ENCODE peak calls at places on chromosomes 16 and 17, in ten cellular contexts. One of them, this sample, is unnamed.

GRCh38 chr17:71423871-71424546 is 696.8 kb upstream of the SOX9 start:
- DNase-seq in HuH-7: no peak
- DNase-seq in spleen: no peak
- DNase-seq in H7: no peak
- DNase-seq in thoracic aorta: no peak
- DNase-seq in AG10803: peak
- DNase-seq in A549: no peak
- DNase-seq in AML-193: no peak
- DNase-seq in ACHN: peak
- DNase-seq in type B pancreatic cell: no peak
- DNase-seq in this sample: no peak

GRCh38 chr17:4512156-4513112 is 13.8 kb downstream of the SPNS2 start:
- DNase-seq in type B pancreatic cell: no peak
- DNase-seq in AG10803: no peak
- DNase-seq in HuH-7: no peak
- DNase-seq in AML-193: no peak
- DNase-seq in spleen: peak
- DNase-seq in thoracic aorta: no peak
- DNase-seq in A549: no peak
- DNase-seq in ACHN: no peak
- DNase-seq in H7: no peak
- DNase-seq in this sample: no peak

GRCh38 chr17:40557531-40558299 is 7.6 kb downstream of the CCR7 start:
- DNase-seq in thoracic aorta: no peak
- DNase-seq in H7: peak
- DNase-seq in AML-193: no peak
- DNase-seq in ACHN: no peak
- DNase-seq in type B pancreatic cell: peak
- DNase-seq in A549: no peak
- DNase-seq in spleen: peak
- DNase-seq in HuH-7: no peak
- DNase-seq in AG10803: no peak
- DNase-seq in this sample: no peak

GRCh38 chr16:4402439-4403132 is 13.8 kb downstream of the CORO7 start:
- DNase-seq in thoracic aorta: no peak
- DNase-seq in HuH-7: peak
- DNase-seq in H7: peak
- DNase-seq in ACHN: peak
- DNase-seq in AG10803: peak
- DNase-seq in AML-193: peak
- DNase-seq in spleen: peak
- DNase-seq in type B pancreatic cell: peak
- DNase-seq in A549: peak
- DNase-seq in this sample: peak

GRCh38 chr17:19268611-19269010 is 31.4 kb downstream of the EPN2 start:
- DNase-seq in spleen: no peak
- DNase-seq in H7: no peak
- DNase-seq in thoracic aorta: no peak
- DNase-seq in AG10803: no peak
- DNase-seq in HuH-7: no peak
- DNase-seq in A549: no peak
- DNase-seq in AML-193: no peak
- DNase-seq in ACHN: no peak
- DNase-seq in type B pancreatic cell: no peak
- DNase-seq in this sample: no peak

GRCh38 chr16:50718761-50719400 is 23.0 kb upstream of the CYLD start:
- DNase-seq in A549: no peak
- DNase-seq in thoracic aorta: no peak
- DNase-seq in AG10803: no peak
- DNase-seq in ACHN: no peak
- DNase-seq in spleen: no peak
- DNase-seq in HuH-7: no peak
- DNase-seq in H7: no peak
- DNase-seq in AML-193: no peak
- DNase-seq in type B pancreatic cell: no peak
- DNase-seq in this sample: no peak

GRCh38 chr17:79847698-79848369 is 8.6 kb upstream of the CBX4 start:
- DNase-seq in thoracic aorta: no peak
- DNase-seq in H7: no peak
- DNase-seq in spleen: no peak
- DNase-seq in AML-193: no peak
- DNase-seq in type B pancreatic cell: no peak
- DNase-seq in A549: no peak
- DNase-seq in HuH-7: no peak
- DNase-seq in AG10803: no peak
- DNase-seq in ACHN: no peak
- DNase-seq in this sample: no peak

GRCh38 chr17:41917957-41918391 is 777 bp downstream of the ACLY start:
- DNase-seq in HuH-7: peak
- DNase-seq in spleen: peak
- DNase-seq in type B pancreatic cell: no peak
- DNase-seq in A549: no peak
- DNase-seq in AG10803: no peak
- DNase-seq in thoracic aorta: no peak
- DNase-seq in H7: peak
- DNase-seq in AML-193: no peak
- DNase-seq in ACHN: peak
- DNase-seq in this sample: no peak

GRCh38 chr17:13541032-13541480 is 60.7 kb downstream of the HS3ST3A1 start:
- DNase-seq in A549: peak
- DNase-seq in HuH-7: no peak
- DNase-seq in type B pancreatic cell: no peak
- DNase-seq in AML-193: no peak
- DNase-seq in H7: no peak
- DNase-seq in spleen: no peak
- DNase-seq in thoracic aorta: no peak
- DNase-seq in ACHN: peak
- DNase-seq in AG10803: peak
- DNase-seq in this sample: peak

GRCh38 chr16:52617591-52617990 is 70.6 kb upstream of the TOX3 start:
- DNase-seq in type B pancreatic cell: no peak
- DNase-seq in AML-193: no peak
- DNase-seq in ACHN: no peak
- DNase-seq in spleen: no peak
- DNase-seq in AG10803: no peak
- DNase-seq in H7: no peak
- DNase-seq in HuH-7: no peak
- DNase-seq in thoracic aorta: no peak
- DNase-seq in A549: no peak
- DNase-seq in this sample: no peak

GRCh38 chr16:78436846-78437245 is 337.4 kb downstream of the WWOX start:
- DNase-seq in spleen: no peak
- DNase-seq in ACHN: no peak
- DNase-seq in H7: no peak
- DNase-seq in HuH-7: no peak
- DNase-seq in type B pancreatic cell: no peak
- DNase-seq in A549: no peak
- DNase-seq in AML-193: no peak
- DNase-seq in AG10803: no peak
- DNase-seq in thoracic aorta: no peak
- DNase-seq in this sample: no peak

GRCh38 chr16:23987443-23987842 is 151.7 kb downstream of the PRKCB start:
- DNase-seq in AG10803: no peak
- DNase-seq in HuH-7: no peak
- DNase-seq in thoracic aorta: no peak
- DNase-seq in spleen: no peak
- DNase-seq in type B pancreatic cell: no peak
- DNase-seq in ACHN: no peak
- DNase-seq in A549: no peak
- DNase-seq in H7: no peak
- DNase-seq in AML-193: no peak
- DNase-seq in this sample: no peak

GRCh38 chr17:69593716-69594115 is 179.2 kb downstream of the MAP2K6 start:
- DNase-seq in ACHN: no peak
- DNase-seq in AG10803: peak
- DNase-seq in H7: no peak
- DNase-seq in A549: no peak
- DNase-seq in type B pancreatic cell: no peak
- DNase-seq in spleen: no peak
- DNase-seq in AML-193: no peak
- DNase-seq in thoracic aorta: no peak
- DNase-seq in HuH-7: no peak
- DNase-seq in this sample: no peak

GRCh38 chr16:11835891-11836652 is 15.3 kb downstream of the RSL1D1 start:
- DNase-seq in AML-193: no peak
- DNase-seq in ACHN: no peak
- DNase-seq in A549: no peak
- DNase-seq in thoracic aorta: no peak
- DNase-seq in type B pancreatic cell: no peak
- DNase-seq in H7: no peak
- DNase-seq in HuH-7: no peak
- DNase-seq in spleen: no peak
- DNase-seq in AG10803: peak
- DNase-seq in this sample: peak

GRCh38 chr17:69967910-69968411 is 107.1 kb upstream of the KCNJ16 start:
- DNase-seq in A549: no peak
- DNase-seq in H7: no peak
- DNase-seq in HuH-7: no peak
- DNase-seq in ACHN: no peak
- DNase-seq in AML-193: no peak
- DNase-seq in thoracic aorta: no peak
- DNase-seq in AG10803: peak
- DNase-seq in type B pancreatic cell: no peak
- DNase-seq in spleen: no peak
- DNase-seq in this sample: peak

GRCh38 chr17:73455050-73455687 is 143.4 kb upstream of the CDC42EP4 start:
- DNase-seq in AML-193: no peak
- DNase-seq in thoracic aorta: peak
- DNase-seq in HuH-7: no peak
- DNase-seq in spleen: no peak
- DNase-seq in H7: no peak
- DNase-seq in ACHN: no peak
- DNase-seq in type B pancreatic cell: no peak
- DNase-seq in A549: no peak
- DNase-seq in AG10803: no peak
- DNase-seq in this sample: no peak

GRCh38 chr17:13134106-13134505 is 116.3 kb upstream of the ELAC2 start:
- DNase-seq in AML-193: no peak
- DNase-seq in A549: no peak
- DNase-seq in ACHN: no peak
- DNase-seq in H7: no peak
- DNase-seq in type B pancreatic cell: no peak
- DNase-seq in HuH-7: no peak
- DNase-seq in thoracic aorta: no peak
- DNase-seq in spleen: no peak
- DNase-seq in AG10803: peak
- DNase-seq in this sample: no peak

GRCh38 chr17:67004191-67004590 is 39.7 kb downstream of the CACNG4 start:
- DNase-seq in A549: no peak
- DNase-seq in AG10803: no peak
- DNase-seq in ACHN: no peak
- DNase-seq in spleen: no peak
- DNase-seq in thoracic aorta: no peak
- DNase-seq in type B pancreatic cell: no peak
- DNase-seq in AML-193: no peak
- DNase-seq in HuH-7: no peak
- DNase-seq in H7: no peak
- DNase-seq in this sample: no peak

GRCh38 chr17:71938340-71939010 is 182.3 kb upstream of the SOX9 start:
- DNase-seq in HuH-7: no peak
- DNase-seq in AML-193: no peak
- DNase-seq in thoracic aorta: no peak
- DNase-seq in spleen: no peak
- DNase-seq in H7: no peak
- DNase-seq in AG10803: peak
- DNase-seq in A549: no peak
- DNase-seq in type B pancreatic cell: no peak
- DNase-seq in ACHN: no peak
- DNase-seq in this sample: peak